ENCODE peak calls at places on chromosome 20, in eight cellular contexts. Q is glomerular endothelial cell; D is left kidney; Z is hepatocyte; B is WTC11; A is GM18507; L is NAMALWA; J is stimulated activated CD8-positive, alpha-beta memory T cell treated with anti-CD3 and anti-CD28 coated beads, Interleukin-7, amount 100 ng/mL, for 1 hour. X is an unnamed sample.

GRCh38 chr20:52494244-52494643 is 302.7 kb upstream of the ZFP64 start:
- DNase-seq in A (no peak), B (no peak), Q (peak; percentile 81), L (no peak), J (peak; percentile 7), Z (peak; percentile 34), D (peak; percentile 52), X (no peak)

GRCh38 chr20:54515788-54516324 is 40.5 kb downstream of the DOK5 start:
- DNase-seq in D (no peak), L (no peak), A (no peak), B (no peak), Z (no peak), Q (no peak), J (no peak), X (no peak)

GRCh38 chr20:1926237-1926636 is 31.0 kb downstream of the SIRPA start:
- DNase-seq in Q (no peak), A (no peak), L (no peak), J (no peak), B (no peak), Z (no peak), D (no peak), X (no peak)

GRCh38 chr20:32160341-32160740 is 47.2 kb downstream of the PLAGL2 start:
- DNase-seq in Z (no peak), J (no peak), A (no peak), Q (no peak), D (no peak), B (no peak), L (no peak), X (no peak)

GRCh38 chr20:57649617-57650015 is 29.4 kb upstream of the ZBP1 start:
- DNase-seq in L (no peak), A (no peak), B (no peak), D (no peak), Q (no peak), J (no peak), Z (peak; percentile 6), X (no peak)

GRCh38 chr20:56574531-56575142 is 41.6 kb downstream of the FAM209B start:
- DNase-seq in D (no peak), B (no peak), Q (no peak), L (no peak), J (no peak), A (no peak), Z (peak; percentile 25), X (no peak)

GRCh38 chr20:59723607-59724456 is 119.5 kb downstream of the PHACTR3 start:
- DNase-seq in D (no peak), A (no peak), J (no peak), Q (no peak), Z (no peak), L (no peak), B (no peak), X (no peak)

GRCh38 chr20:58981564-58982364 is 708 bp downstream of the NELFCD start:
- DNase-seq in B (no peak), A (no peak), L (peak; percentile 56), Q (no peak), D (peak; percentile 60), J (no peak), Z (peak; percentile 22), X (peak; percentile 26)

GRCh38 chr20:46021361-46022359 is 7.4 kb upstream of the SLC12A5 start:
- DNase-seq in Q (no peak), D (peak; percentile 77), A (no peak), L (peak; percentile 92), J (no peak), Z (peak; percentile 59), B (peak; percentile 98), X (peak; percentile 18)

GRCh38 chr20:34711813-34712430 is 7.8 kb downstream of the TP53INP2 start:
- DNase-seq in Q (no peak), J (no peak), A (no peak), D (no peak), L (no peak), Z (no peak), B (no peak), X (no peak)

GRCh38 chr20:25389858-25390537 is 637 bp downstream of the ABHD12 start:
- DNase-seq in Q (no peak), B (peak; percentile 51), A (no peak), D (peak; percentile 86), J (no peak), Z (peak; percentile 63), L (no peak), X (peak; percentile 39)

X was measured in LoVo.